ENCODE peak calls at places on chromosomes 1 and 21, in nine cellular contexts. R, V, M, K, O, G, H, N and U are unnamed samples.

GRCh38 chr1:207861442-207862177 is 49.3 kb downstream of the CD34 start:
- DNase-seq in V (no peak), R (no peak), M (no peak), K (no peak), N (no peak), O (no peak), H (no peak), G (no peak), U (no peak)

GRCh38 chr1:115717541-115717940 is 51.0 kb downstream of the CASQ2 start:
- DNase-seq in R (peak; percentile 51), G (peak; percentile 71), H (no peak), V (no peak), O (no peak), M (peak; percentile 47), N (peak; percentile 66), K (no peak), U (no peak)

GRCh38 chr1:115373305-115373704 is 35.3 kb upstream of the NGF start:
- DNase-seq in V (no peak), G (no peak), H (no peak), O (peak; percentile 34), M (no peak), R (peak; percentile 97), N (no peak), K (peak; percentile 56), U (no peak)

GRCh38 chr1:185170291-185170848 is 13.4 kb downstream of the SWT1 start:
- DNase-seq in G (no peak), K (no peak), V (peak; percentile 34), O (peak; percentile 23), H (no peak), R (peak; percentile 72), N (peak; percentile 63), M (no peak), U (no peak)

GRCh38 chr1:208343226-208343625 is 99.0 kb upstream of the PLXNA2 start:
- DNase-seq in M (no peak), G (no peak), R (no peak), K (no peak), N (no peak), H (no peak), V (no peak), O (no peak), U (no peak)

GRCh38 chr1:160863422-160864131 is 890 bp upstream of the CD244 start:
- DNase-seq in G (no peak), R (no peak), V (no peak), N (no peak), H (no peak), K (no peak), M (no peak), O (no peak), U (no peak)

GRCh38 chr1:108732398-108732797 is 14.1 kb upstream of the STXBP3 start:
- DNase-seq in R (peak; percentile 53), K (no peak), H (no peak), V (no peak), G (no peak), O (no peak), N (no peak), M (no peak), U (no peak)

GRCh38 chr1:224338150-224338838 is 8.3 kb upstream of the NVL start:
- DNase-seq in O (no peak), R (no peak), N (no peak), V (no peak), K (no peak), G (no peak), M (no peak), H (no peak), U (no peak)

GRCh38 chr21:30426732-30427131 is 1.0 kb upstream of the KRTAP13-3 start:
- DNase-seq in K (no peak), R (no peak), H (no peak), G (no peak), N (no peak), O (no peak), M (no peak), V (no peak), U (no peak)

DNA sequence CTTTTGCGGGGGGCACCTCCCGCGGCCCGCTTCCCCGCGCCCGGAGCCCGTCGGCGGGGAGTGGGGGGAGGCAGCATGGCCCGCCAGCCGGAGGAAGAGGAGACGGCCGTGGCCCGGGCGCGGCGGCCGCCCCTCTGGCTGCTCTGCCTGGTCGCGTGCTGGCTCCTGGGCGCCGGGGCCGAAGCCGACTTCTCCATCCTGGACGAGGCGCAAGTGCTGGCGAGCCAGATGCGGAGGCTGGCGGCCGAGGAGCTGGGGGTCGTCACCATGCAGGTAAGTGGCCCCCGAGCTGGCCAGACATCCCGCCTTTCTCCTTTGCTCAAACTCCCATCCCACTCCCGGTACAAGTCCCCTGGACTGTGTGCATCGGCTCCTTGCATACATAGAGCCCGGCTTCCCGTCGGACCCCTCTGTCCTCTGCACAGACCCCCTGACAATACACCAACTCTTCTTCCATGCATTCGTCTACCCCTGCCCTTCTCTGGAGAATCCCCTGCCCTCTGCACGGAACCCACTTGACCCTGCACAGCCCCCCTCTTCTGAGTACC is 815 bp downstream of the CACHD1 start:
- DNase-seq in H (peak; percentile 76), O (no peak), V (no peak), K (no peak), R (peak; percentile 11), N (peak; percentile 7), M (peak; percentile 4), G (peak; percentile 71), U (no peak)
- H3K4me3 ChIP-seq in H (peak overlapping the region; percentile 78), O (peak overlapping the region; percentile 67), V (peak overlapping the region; percentile 54), K (peak overlapping the region; percentile 58), R (peak overlapping the region; percentile 66), N (peak overlapping the region; percentile 30), M (peak overlapping the region; percentile 83), G (peak overlapping the region; percentile 69), U (peak overlapping the region; percentile 51)

DNA sequence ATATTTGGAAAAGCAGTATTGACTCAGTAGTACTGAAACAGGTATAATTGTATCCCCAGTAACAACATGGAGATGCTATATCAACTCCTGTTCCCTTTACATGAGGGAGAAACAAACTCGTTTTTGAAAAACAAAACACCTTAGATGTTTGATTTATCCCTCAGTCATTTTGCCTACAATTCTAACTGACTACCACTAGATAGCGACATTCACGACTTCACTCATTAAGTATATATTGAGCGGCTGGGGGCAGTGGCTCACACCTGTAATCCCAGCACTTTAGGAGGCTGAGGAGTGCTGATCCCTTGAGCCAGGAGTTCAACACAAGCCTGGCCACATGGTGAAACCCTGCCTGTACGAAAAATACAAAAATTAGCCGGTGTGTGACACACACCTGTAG is 83.3 kb downstream of the CYYR1 start:
- DNase-seq in O (no peak), R (no peak), G (no peak), H (no peak), K (no peak), M (no peak), V (no peak), N (no peak), U (no peak)
- TF ChIP-seq CTCF in O (no peak), R (no peak), G (no peak), H (no peak), K (no peak), M (no peak), V (no peak), N (no peak), U (peak; percentile 8)

GRCh38 chr21:43312011-43312410 is 114.9 kb downstream of the SIK1 start:
- DNase-seq in O (no peak), H (no peak), G (no peak), V (no peak), R (no peak), N (no peak), K (no peak), M (no peak), U (no peak)
- H3K4me3 ChIP-seq in O (no peak overlapping the region), H (no peak overlapping the region), G (no peak overlapping the region), V (no peak overlapping the region), R (no peak overlapping the region), N (no peak overlapping the region), K (no peak overlapping the region), M (no peak overlapping the region), U (no peak overlapping the region)

GRCh38 chr1:193392686-193393085 is 206.3 kb upstream of the B3GALT2 start:
- DNase-seq in K (no peak), H (no peak), O (no peak), G (no peak), N (no peak), V (no peak), M (no peak), R (no peak), U (no peak)
- TF ChIP-seq CTCF in K (no peak), H (no peak), O (no peak), G (no peak), N (no peak), V (no peak), M (no peak), R (no peak), U (peak; percentile 30)

GRCh38 chr1:1419812-1420653 is 1.0 kb downstream of the ANKRD65 start:
- DNase-seq in V (no peak), G (no peak), M (no peak), N (no peak), O (no peak), H (no peak), R (no peak), K (no peak), U (no peak)

GRCh38 chr1:1419363-1419811 is 1.7 kb downstream of the ANKRD65 start:
- DNase-seq in V (no peak), M (no peak), K (no peak), R (no peak), G (no peak), N (no peak), O (no peak), H (no peak), U (no peak)

GRCh38 chr1:1421907-1422464 is 910 bp upstream of the ANKRD65 start:
- DNase-seq in N (no peak), O (no peak), M (no peak), V (no peak), G (no peak), R (no peak), K (no peak), H (no peak), U (no peak)

GRCh38 chr1:1421147-1421906 is at the start of gene ANKRD65:
- DNase-seq in K (no peak), O (no peak), H (no peak), R (no peak), V (no peak), N (no peak), M (no peak), G (no peak), U (no peak)

DNA sequence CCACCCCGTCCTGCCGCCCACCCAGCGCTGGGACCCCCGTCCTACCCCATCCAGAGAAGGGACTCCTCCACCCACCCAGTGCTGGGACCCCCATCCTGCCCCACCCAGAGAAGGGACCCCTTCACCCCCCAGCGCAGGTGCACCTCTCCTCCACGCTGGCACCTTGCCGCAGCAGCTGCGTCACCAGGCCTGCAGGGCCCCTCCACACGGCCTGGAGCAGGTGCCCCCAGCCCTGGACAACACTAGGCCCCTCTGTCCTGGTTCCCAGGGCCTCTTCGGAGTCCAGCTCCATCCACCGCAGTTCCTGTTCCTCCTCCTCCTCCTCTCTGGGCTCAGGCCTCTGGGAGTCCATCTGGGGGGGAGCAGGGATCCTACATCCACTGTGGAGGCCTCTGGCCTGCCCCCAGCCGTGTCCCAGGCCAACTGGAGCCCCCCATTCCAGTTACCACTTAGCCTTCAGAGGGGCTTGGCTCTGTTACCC is 382 bp downstream of the ANKRD65 start:
- DNase-seq in H (no peak), O (no peak), G (no peak), R (no peak), M (no peak), V (no peak), K (no peak), N (no peak), U (no peak)
- H3K4me3 ChIP-seq in H (peak overlapping the region; percentile 65), O (no peak overlapping the region), G (peak overlapping the region; percentile 58), R (no peak overlapping the region), M (peak overlapping the region; percentile 71), V (no peak overlapping the region), K (no peak overlapping the region), N (no peak overlapping the region), U (no peak overlapping the region)